ENCODE peak calls at places on chromosomes 16 and 17, in eight cellular contexts. One of them, this sample, is unnamed.

GRCh38 chr16:15792563-15792971 is 64.3 kb downstream of the MYH11 start:
- DNase-seq in EL: no peak
- DNase-seq in hepatocyte: no peak
- DNase-seq in CD4-positive, alpha-beta memory T cell: no peak
- DNase-seq in stromal cell of bone marrow: no peak
- DNase-seq in left cardiac atrium: no peak
- DNase-seq in Ammon's horn: no peak
- DNase-seq in omental fat pad: no peak
- DNase-seq in this sample: no peak

GRCh38 chr16:14407786-14408399 is 222.2 kb downstream of the PARN start:
- DNase-seq in EL: no peak
- DNase-seq in hepatocyte: no peak
- DNase-seq in CD4-positive, alpha-beta memory T cell: no peak
- DNase-seq in stromal cell of bone marrow: no peak
- DNase-seq in left cardiac atrium: no peak
- DNase-seq in Ammon's horn: no peak
- DNase-seq in omental fat pad: no peak
- DNase-seq in this sample: no peak

GRCh38 chr16:8676737-8677375 is 2.4 kb downstream of the ABAT start:
- DNase-seq in EL: no peak
- DNase-seq in hepatocyte: no peak
- DNase-seq in CD4-positive, alpha-beta memory T cell: no peak
- DNase-seq in stromal cell of bone marrow: no peak
- DNase-seq in left cardiac atrium: no peak
- DNase-seq in Ammon's horn: no peak
- DNase-seq in omental fat pad: no peak
- DNase-seq in this sample: no peak

GRCh38 chr17:64622931-64623654 is 39.0 kb downstream of the SMURF2 start:
- DNase-seq in EL: peak
- DNase-seq in hepatocyte: no peak
- DNase-seq in CD4-positive, alpha-beta memory T cell: no peak
- DNase-seq in stromal cell of bone marrow: peak
- DNase-seq in left cardiac atrium: no peak
- DNase-seq in Ammon's horn: no peak
- DNase-seq in omental fat pad: no peak
- DNase-seq in this sample: peak

GRCh38 chr16:51641191-51641765 is 490.2 kb upstream of the SALL1 start:
- DNase-seq in EL: no peak
- DNase-seq in hepatocyte: no peak
- DNase-seq in CD4-positive, alpha-beta memory T cell: no peak
- DNase-seq in stromal cell of bone marrow: no peak
- DNase-seq in left cardiac atrium: no peak
- DNase-seq in Ammon's horn: no peak
- DNase-seq in omental fat pad: no peak
- DNase-seq in this sample: no peak

GRCh38 chr17:17445925-17446665 is 30.7 kb upstream of the MED9 start:
- DNase-seq in EL: peak
- DNase-seq in hepatocyte: peak
- DNase-seq in CD4-positive, alpha-beta memory T cell: no peak
- DNase-seq in stromal cell of bone marrow: peak
- DNase-seq in left cardiac atrium: no peak
- DNase-seq in Ammon's horn: no peak
- DNase-seq in omental fat pad: no peak
- DNase-seq in this sample: peak

GRCh38 chr17:18933102-18934058 is 18.6 kb upstream of the SLC5A10 start:
- DNase-seq in EL: no peak
- DNase-seq in hepatocyte: no peak
- DNase-seq in CD4-positive, alpha-beta memory T cell: no peak
- DNase-seq in stromal cell of bone marrow: no peak
- DNase-seq in left cardiac atrium: no peak
- DNase-seq in Ammon's horn: no peak
- DNase-seq in omental fat pad: no peak
- DNase-seq in this sample: no peak

GRCh38 chr17:34156741-34157589 is 98.1 kb upstream of the CCL2 start:
- DNase-seq in EL: no peak
- DNase-seq in hepatocyte: peak
- DNase-seq in CD4-positive, alpha-beta memory T cell: no peak
- DNase-seq in stromal cell of bone marrow: no peak
- DNase-seq in left cardiac atrium: no peak
- DNase-seq in Ammon's horn: peak
- DNase-seq in omental fat pad: no peak
- DNase-seq in this sample: no peak

GRCh38 chr17:42221886-42222745 is 27.8 kb upstream of the GHDC start:
- DNase-seq in EL: peak
- DNase-seq in hepatocyte: peak
- DNase-seq in CD4-positive, alpha-beta memory T cell: peak
- DNase-seq in stromal cell of bone marrow: peak
- DNase-seq in left cardiac atrium: no peak
- DNase-seq in Ammon's horn: peak
- DNase-seq in omental fat pad: no peak
- DNase-seq in this sample: peak

This sample was measured in GM03348.